ENCODE peak calls at places on chromosomes 11 and 22, in seven cellular contexts. One of them, this sample, is unnamed.

GRCh38 chr22:41367039-41367679 is 14.6 kb upstream of the TEF start:
- DNase-seq in gastrocnemius medialis: peak; percentile 90
- DNase-seq in stomach: peak; percentile 98
- DNase-seq in body of pancreas: peak; percentile 99
- DNase-seq in adrenal gland: peak; percentile 98
- DNase-seq in HCT116: peak; percentile 71
- DNase-seq in uterus: peak; percentile 98
- DNase-seq in this sample: peak; percentile 92

GRCh38 chr22:22854466-22854865 is 33.1 kb upstream of the IGLL5 start:
- DNase-seq in body of pancreas: no peak
- DNase-seq in uterus: no peak
- DNase-seq in stomach: no peak
- DNase-seq in gastrocnemius medialis: no peak
- DNase-seq in HCT116: no peak
- DNase-seq in adrenal gland: no peak
- DNase-seq in this sample: no peak

GRCh38 chr11:50037282-50037681 is 4.6 kb downstream of the OR4C45 start:
- DNase-seq in gastrocnemius medialis: no peak
- DNase-seq in body of pancreas: no peak
- DNase-seq in uterus: no peak
- DNase-seq in stomach: no peak
- DNase-seq in HCT116: no peak
- DNase-seq in adrenal gland: no peak
- DNase-seq in this sample: no peak

GRCh38 chr22:19717691-19718254 is 3.5 kb downstream of the SEPTIN5 start:
- DNase-seq in body of pancreas: peak; percentile 77
- DNase-seq in adrenal gland: peak; percentile 76
- DNase-seq in stomach: peak; percentile 79
- DNase-seq in HCT116: no peak
- DNase-seq in gastrocnemius medialis: peak; percentile 43
- DNase-seq in uterus: peak; percentile 86
- DNase-seq in this sample: peak; percentile 49

GRCh38 chr22:37906364-37907008 is 389 bp downstream of the MICALL1 start:
- DNase-seq in gastrocnemius medialis: no peak
- DNase-seq in body of pancreas: no peak
- DNase-seq in stomach: no peak
- DNase-seq in HCT116: no peak
- DNase-seq in adrenal gland: no peak
- DNase-seq in uterus: peak; percentile 55
- DNase-seq in this sample: no peak

GRCh38 chr11:105132716-105133511 is 6.7 kb downstream of the CARD18 start:
- DNase-seq in adrenal gland: no peak
- DNase-seq in uterus: no peak
- DNase-seq in body of pancreas: no peak
- DNase-seq in HCT116: no peak
- DNase-seq in stomach: no peak
- DNase-seq in gastrocnemius medialis: no peak
- DNase-seq in this sample: no peak

GRCh38 chr11:113184498-113184897 is 129.9 kb upstream of the TTC12 start:
- DNase-seq in stomach: no peak
- DNase-seq in adrenal gland: peak; percentile 82
- DNase-seq in body of pancreas: no peak
- DNase-seq in HCT116: no peak
- DNase-seq in gastrocnemius medialis: no peak
- DNase-seq in uterus: no peak
- DNase-seq in this sample: no peak

GRCh38 chr11:84720706-84721402 is 906.3 kb downstream of the DLG2 start:
- DNase-seq in adrenal gland: peak; percentile 35
- DNase-seq in stomach: no peak
- DNase-seq in gastrocnemius medialis: peak; percentile 7
- DNase-seq in uterus: peak; percentile 19
- DNase-seq in body of pancreas: peak; percentile 48
- DNase-seq in HCT116: no peak
- DNase-seq in this sample: no peak

GRCh38 chr11:70517996-70518907 is 119.9 kb downstream of the CTTN start:
- DNase-seq in HCT116: no peak
- DNase-seq in gastrocnemius medialis: no peak
- DNase-seq in body of pancreas: no peak
- DNase-seq in stomach: no peak
- DNase-seq in adrenal gland: no peak
- DNase-seq in uterus: no peak
- DNase-seq in this sample: no peak

GRCh38 chr11:695332-695605 is 247 bp upstream of the DEAF1 start:
- DNase-seq in gastrocnemius medialis: no peak
- DNase-seq in HCT116: no peak
- DNase-seq in uterus: no peak
- DNase-seq in adrenal gland: no peak
- DNase-seq in stomach: no peak
- DNase-seq in body of pancreas: no peak
- DNase-seq in this sample: no peak

GRCh38 chr11:693887-694562 is 997 bp downstream of the DEAF1 start:
- DNase-seq in uterus: peak; percentile 43
- DNase-seq in HCT116: no peak
- DNase-seq in gastrocnemius medialis: no peak
- DNase-seq in adrenal gland: no peak
- DNase-seq in body of pancreas: peak; percentile 53
- DNase-seq in stomach: no peak
- DNase-seq in this sample: no peak

GRCh38 chr11:694563-695331 is at the start of gene DEAF1:
- DNase-seq in HCT116: peak; percentile 96
- DNase-seq in adrenal gland: peak; percentile 100
- DNase-seq in gastrocnemius medialis: peak; percentile 99
- DNase-seq in body of pancreas: peak; percentile 99
- DNase-seq in stomach: peak; percentile 99
- DNase-seq in uterus: peak; percentile 100
- DNase-seq in this sample: peak; percentile 100

GRCh38 chr11:697028-697491 is 1.4 kb downstream of the TMEM80 start:
- DNase-seq in HCT116: no peak
- DNase-seq in uterus: peak; percentile 42
- DNase-seq in body of pancreas: no peak
- DNase-seq in stomach: no peak
- DNase-seq in gastrocnemius medialis: no peak
- DNase-seq in adrenal gland: peak; percentile 37
- DNase-seq in this sample: no peak

DNA sequence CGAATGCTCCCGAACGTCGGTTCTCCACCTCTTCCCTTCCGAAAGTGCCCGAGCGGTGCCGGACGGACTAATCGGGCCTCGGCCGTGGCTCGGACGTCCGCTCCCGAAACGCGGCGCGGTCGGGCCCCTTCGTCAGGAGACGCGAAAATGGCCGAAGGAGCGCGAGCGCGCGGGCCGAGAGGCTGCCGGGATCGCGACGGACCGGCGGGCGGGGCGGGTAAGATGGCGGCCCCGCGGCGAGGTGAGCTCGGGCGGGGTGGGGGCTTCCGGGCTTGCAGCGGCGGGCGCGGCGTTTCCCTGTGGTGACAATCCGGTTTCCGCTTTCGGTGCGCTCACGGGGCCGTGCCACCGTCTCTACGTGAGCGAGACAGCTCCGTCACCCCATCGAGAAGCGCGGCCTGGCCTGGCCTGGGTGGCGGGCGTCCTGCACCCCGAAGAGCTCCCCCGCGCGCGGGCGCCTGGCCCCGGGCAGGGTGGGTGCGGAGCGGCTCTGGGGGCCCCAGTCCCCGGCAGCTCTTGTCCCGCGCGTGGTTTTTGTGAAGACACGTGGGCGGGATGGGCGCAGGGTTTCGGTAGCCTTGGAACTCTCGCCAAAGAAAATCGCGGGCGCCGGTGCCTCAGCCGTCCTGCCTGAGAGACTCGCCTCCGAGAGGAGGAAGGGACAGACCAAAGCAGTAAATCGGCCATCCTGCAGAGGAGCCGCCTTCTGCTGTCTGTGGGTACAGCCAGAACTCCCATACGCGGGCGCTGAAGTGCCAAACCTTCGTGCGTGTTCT is at the start of gene TMEM80:
- DNase-seq in gastrocnemius medialis: peak; percentile 99
- DNase-seq in stomach: peak; percentile 100
- DNase-seq in body of pancreas: peak; percentile 98
- DNase-seq in adrenal gland: peak; percentile 100
- DNase-seq in HCT116: peak; percentile 96
- DNase-seq in uterus: peak; percentile 99
- DNase-seq in this sample: peak; percentile 98
- TF ChIP-seq POLR2A in gastrocnemius medialis: peak; percentile 69
- TF ChIP-seq POLR2A in stomach: peak; percentile 5
- TF ChIP-seq POLR2A in body of pancreas: peak; percentile 83
- TF ChIP-seq POLR2A in adrenal gland: peak; percentile 63
- TF ChIP-seq POLR2A in HCT116: peak; percentile 45
- TF ChIP-seq POLR2A in uterus: peak; percentile 51
- TF ChIP-seq POLR2A in this sample: peak; percentile 21

GRCh38 chr22:43418079-43418825 is 6.4 kb downstream of the MPPED1 start:
- DNase-seq in body of pancreas: no peak
- DNase-seq in gastrocnemius medialis: no peak
- DNase-seq in stomach: no peak
- DNase-seq in adrenal gland: no peak
- DNase-seq in uterus: no peak
- DNase-seq in HCT116: no peak
- DNase-seq in this sample: no peak

GRCh38 chr22:43419371-43420080 is 7.7 kb downstream of the MPPED1 start:
- DNase-seq in adrenal gland: no peak
- DNase-seq in gastrocnemius medialis: no peak
- DNase-seq in body of pancreas: no peak
- DNase-seq in HCT116: no peak
- DNase-seq in uterus: no peak
- DNase-seq in stomach: peak; percentile 68
- DNase-seq in this sample: no peak

GRCh38 chr22:43420991-43421665 is 9.3 kb downstream of the MPPED1 start:
- DNase-seq in gastrocnemius medialis: no peak
- DNase-seq in HCT116: no peak
- DNase-seq in adrenal gland: no peak
- DNase-seq in uterus: no peak
- DNase-seq in stomach: no peak
- DNase-seq in body of pancreas: no peak
- DNase-seq in this sample: no peak

GRCh38 chr22:43413826-43414225 is 2.0 kb downstream of the MPPED1 start:
- DNase-seq in uterus: no peak
- DNase-seq in HCT116: no peak
- DNase-seq in adrenal gland: no peak
- DNase-seq in stomach: no peak
- DNase-seq in body of pancreas: no peak
- DNase-seq in gastrocnemius medialis: no peak
- DNase-seq in this sample: no peak

DNA sequence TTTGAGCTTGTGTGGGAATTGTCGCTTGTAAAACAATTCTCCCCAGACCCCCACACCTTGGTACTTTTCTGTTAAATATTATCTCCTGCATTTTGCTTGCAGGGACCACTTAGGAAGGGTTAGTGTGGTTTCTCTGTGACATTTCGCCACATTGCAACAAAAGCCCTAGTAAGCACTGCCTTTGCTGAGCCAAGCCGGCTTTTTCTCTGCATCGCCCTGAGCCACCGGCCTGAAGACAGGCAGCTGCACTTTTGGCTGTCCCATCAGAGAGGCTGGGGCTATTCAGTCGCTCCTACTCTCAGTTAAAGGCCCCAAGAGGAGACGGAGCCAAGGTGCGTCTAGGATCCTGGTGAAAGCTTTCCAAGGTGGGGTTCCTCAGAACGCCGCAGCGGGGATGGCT is 5.7 kb downstream of the MPPED1 start:
- DNase-seq in body of pancreas: no peak
- DNase-seq in HCT116: no peak
- DNase-seq in adrenal gland: no peak
- DNase-seq in stomach: no peak
- DNase-seq in gastrocnemius medialis: no peak
- DNase-seq in uterus: no peak
- DNase-seq in this sample: no peak
- H3K27me3 ChIP-seq in body of pancreas: no peaks in the 10 kb centered on the region
- H3K27me3 ChIP-seq in HCT116: peaks cover 41% of the 10 kb centered on the region
- H3K27me3 ChIP-seq in adrenal gland: peaks cover 13% of the 10 kb centered on the region
- H3K27me3 ChIP-seq in stomach: no peaks in the 10 kb centered on the region
- H3K27me3 ChIP-seq in gastrocnemius medialis: peaks cover 44% of the 10 kb centered on the region
- H3K27me3 ChIP-seq in uterus: no peaks in the 10 kb centered on the region
- H3K27me3 ChIP-seq in this sample: no peaks in the 10 kb centered on the region

GRCh38 chr11:10778217-10778970 is 27.3 kb downstream of the CTR9 start:
- DNase-seq in uterus: peak; percentile 64
- DNase-seq in HCT116: no peak
- DNase-seq in gastrocnemius medialis: peak; percentile 18
- DNase-seq in stomach: no peak
- DNase-seq in adrenal gland: peak; percentile 57
- DNase-seq in body of pancreas: peak; percentile 26
- DNase-seq in this sample: no peak
- TF ChIP-seq POLR2A in uterus: no peak
- TF ChIP-seq POLR2A in HCT116: no peak
- TF ChIP-seq POLR2A in gastrocnemius medialis: no peak
- TF ChIP-seq POLR2A in stomach: no peak
- TF ChIP-seq POLR2A in adrenal gland: peak; percentile 30
- TF ChIP-seq POLR2A in body of pancreas: no peak
- TF ChIP-seq POLR2A in this sample: no peak

GRCh38 chr22:48098936-48099245 is 1336.4 kb downstream of the TBC1D22A start:
- DNase-seq in adrenal gland: no peak
- DNase-seq in body of pancreas: no peak
- DNase-seq in stomach: no peak
- DNase-seq in gastrocnemius medialis: no peak
- DNase-seq in uterus: peak; percentile 1
- DNase-seq in HCT116: no peak
- DNase-seq in this sample: no peak
- H3K27me3 ChIP-seq in adrenal gland: peaks cover 7% of the 10 kb centered on the region
- H3K27me3 ChIP-seq in body of pancreas: no peaks in the 10 kb centered on the region
- H3K27me3 ChIP-seq in stomach: no peaks in the 10 kb centered on the region
- H3K27me3 ChIP-seq in gastrocnemius medialis: peaks cover 5% of the 10 kb centered on the region
- H3K27me3 ChIP-seq in uterus: no peaks in the 10 kb centered on the region
- H3K27me3 ChIP-seq in HCT116: peaks cover 10% of the 10 kb centered on the region
- H3K27me3 ChIP-seq in this sample: no peaks in the 10 kb centered on the region

DNA sequence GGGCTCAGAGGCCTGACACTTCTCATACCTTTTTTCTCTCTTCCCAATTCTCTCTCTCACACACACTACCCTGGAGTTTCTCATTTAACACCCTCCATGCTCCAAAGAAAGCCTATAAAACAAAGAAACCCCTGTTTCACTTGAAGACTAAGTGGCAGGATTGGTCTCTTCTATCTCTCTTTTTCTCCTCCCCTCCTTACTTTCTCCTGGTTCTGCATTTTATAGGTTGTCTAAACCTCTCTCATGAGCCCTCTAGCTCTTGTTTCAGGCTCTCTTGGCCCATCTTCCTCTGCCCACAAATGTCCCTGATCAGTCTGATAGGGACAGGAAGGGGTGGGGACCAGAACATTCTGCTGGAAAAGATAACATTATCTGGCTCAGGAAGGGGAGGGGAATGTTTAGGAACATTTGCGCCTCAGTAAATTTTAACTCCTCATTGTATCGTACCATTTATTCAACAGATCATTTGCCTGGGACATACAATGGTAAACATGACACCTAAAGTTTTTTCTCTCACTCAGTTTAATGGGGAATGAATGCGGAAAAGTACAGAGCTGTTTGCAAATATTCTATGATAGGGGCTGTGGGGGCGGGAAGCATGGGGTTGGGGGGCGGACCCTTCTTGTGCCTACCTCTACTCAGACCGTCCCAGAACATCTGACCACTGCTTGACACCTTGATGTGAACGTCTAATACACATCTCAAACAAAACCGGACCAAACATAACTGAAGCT is 10.8 kb downstream of the CRYBA4 start:
- DNase-seq in adrenal gland: peak; percentile 12
- DNase-seq in gastrocnemius medialis: no peak
- DNase-seq in body of pancreas: no peak
- DNase-seq in HCT116: no peak
- DNase-seq in uterus: no peak
- DNase-seq in stomach: no peak
- DNase-seq in this sample: no peak
- TF ChIP-seq POLR2A in adrenal gland: no peak
- TF ChIP-seq POLR2A in gastrocnemius medialis: no peak
- TF ChIP-seq POLR2A in body of pancreas: no peak
- TF ChIP-seq POLR2A in HCT116: no peak
- TF ChIP-seq POLR2A in uterus: no peak
- TF ChIP-seq POLR2A in stomach: no peak
- TF ChIP-seq POLR2A in this sample: no peak